ENCODE peak calls at places on chromosomes 7 and 10, in ten cellular contexts. P, X, J, R, A, N, F, K, O and Q are unnamed samples.

GRCh38 chr10:82161264-82161663 is 286.3 kb downstream of the NRG3 start:
- DNase-seq in J (no peak), K (no peak), A (no peak), R (no peak), O (no peak), P (no peak), N (no peak), F (no peak), X (no peak), Q (no peak)

GRCh38 chr7:153859239-153859638 is 193.0 kb upstream of the DPP6 start:
- DNase-seq in F (no peak), X (no peak), N (no peak), A (no peak), J (no peak), R (no peak), O (no peak), K (no peak), P (no peak), Q (no peak)

GRCh38 chr10:89367529-89367928 is 10.3 kb upstream of the IFIT1B start:
- DNase-seq in F (no peak), O (no peak), K (no peak), A (no peak), P (no peak), R (no peak), N (no peak), X (no peak), J (no peak), Q (no peak)

GRCh38 chr10:129766611-129767550 is 197.2 kb downstream of the EBF3 start:
- DNase-seq in R (no peak), F (no peak), J (peak; percentile 7), P (peak; percentile 15), O (no peak), N (no peak), X (no peak), A (peak; percentile 3), K (peak; percentile 14), Q (no peak)

GRCh38 chr7:103447073-103447960 is 1.3 kb upstream of the SLC26A5 start:
- DNase-seq in P (no peak), N (no peak), K (no peak), J (no peak), O (no peak), A (peak; percentile 35), R (no peak), X (peak; percentile 70), F (peak; percentile 46), Q (peak; percentile 69)

GRCh38 chr10:13969118-13969791 is 361.5 kb downstream of the FRMD4A start:
- DNase-seq in A (no peak), F (peak; percentile 64), X (no peak), N (no peak), O (no peak), K (no peak), P (no peak), R (no peak), J (no peak), Q (peak; percentile 81)

GRCh38 chr10:73899401-73899780 is 11.5 kb upstream of the PLAU start:
- DNase-seq in N (no peak), O (no peak), F (peak; percentile 87), R (no peak), K (no peak), P (no peak), A (no peak), J (no peak), X (no peak), Q (peak; percentile 88)

GRCh38 chr10:100174699-100175677 is 10.8 kb downstream of the ERLIN1 start:
- DNase-seq in R (no peak), A (no peak), J (no peak), O (no peak), X (no peak), K (no peak), N (no peak), F (no peak), P (no peak), Q (no peak)

GRCh38 chr7:151313857-151314256 is 27.8 kb upstream of the NUB1 start:
- DNase-seq in A (no peak), P (peak; percentile 69), K (peak; percentile 58), F (peak; percentile 14), O (no peak), J (peak; percentile 39), R (no peak), X (no peak), N (no peak), Q (no peak)

GRCh38 chr10:99958806-99959205 is 50.9 kb downstream of the DNMBP start:
- DNase-seq in R (no peak), N (no peak), O (no peak), X (no peak), P (no peak), A (no peak), F (no peak), J (no peak), K (no peak), Q (no peak)

GRCh38 chr7:158469396-158470051 is 118.1 kb downstream of the PTPRN2 start:
- DNase-seq in A (no peak), K (no peak), R (no peak), P (no peak), F (no peak), X (no peak), J (no peak), N (no peak), O (no peak), Q (no peak)

GRCh38 chr10:110512461-110513187 is 14.9 kb downstream of the DUSP5 start:
- DNase-seq in F (no peak), N (no peak), X (no peak), P (no peak), R (no peak), O (no peak), A (no peak), K (no peak), J (no peak), Q (peak; percentile 87)

GRCh38 chr10:33455029-33455428 is 120.6 kb upstream of the NRP1 start:
- DNase-seq in J (no peak), A (no peak), K (no peak), F (no peak), X (no peak), P (no peak), N (no peak), R (no peak), O (no peak), Q (no peak)

GRCh38 chr10:100364735-100365391 is 17.8 kb downstream of the SCD start:
- DNase-seq in K (peak; percentile 71), N (no peak), R (no peak), F (peak; percentile 83), J (peak; percentile 79), A (peak; percentile 90), X (peak; percentile 79), P (peak; percentile 85), O (no peak), Q (peak; percentile 94)

GRCh38 chr7:85750454-85750949 is 563.6 kb upstream of the SEMA3D start:
- DNase-seq in O (no peak), A (no peak), K (no peak), R (no peak), X (peak; percentile 56), J (no peak), P (no peak), N (no peak), F (peak; percentile 33), Q (peak; percentile 24)

DNA sequence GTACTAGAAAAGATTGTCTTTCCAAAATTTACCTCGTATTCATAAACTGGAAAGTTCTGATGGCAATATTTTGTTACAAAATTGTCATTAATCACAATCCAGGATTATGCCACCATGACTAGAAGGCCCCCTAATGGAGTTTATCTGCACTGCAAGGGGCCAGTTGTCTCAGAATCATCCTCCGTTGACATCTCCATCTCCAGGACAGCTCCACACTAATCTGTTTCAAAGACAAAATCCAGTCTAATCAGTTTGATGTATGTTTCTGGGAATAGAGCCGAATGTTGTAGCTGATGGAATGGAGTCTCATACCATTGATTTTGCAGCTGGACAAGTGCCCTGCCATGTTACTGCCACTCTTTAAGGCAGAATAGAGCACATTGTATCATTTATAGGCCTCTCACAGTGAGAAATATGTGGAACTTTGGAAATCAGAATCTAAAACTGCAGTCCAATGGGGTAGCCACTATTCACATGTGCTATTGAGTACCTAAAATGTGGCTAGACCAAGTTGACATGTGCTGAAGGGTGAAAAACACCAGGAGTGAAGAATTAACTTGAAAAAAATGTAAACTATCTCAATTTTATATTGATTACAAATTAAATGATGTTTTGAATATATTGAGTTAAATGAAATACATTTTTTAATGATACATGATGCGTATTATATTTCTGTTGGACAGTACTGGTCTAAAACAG is 38.3 kb upstream of the TOMM7 start:
- DNase-seq in P (no peak), O (no peak), J (no peak), A (no peak), R (no peak), X (peak; percentile 64), N (no peak), K (no peak), F (no peak), Q (no peak)
- TF ChIP-seq CTCF in P (peak; percentile 60), O (peak; percentile 70), J (no peak), A (no peak), R (peak; percentile 37), X (peak; percentile 66), N (peak; percentile 72), K (no peak), F (peak; percentile 75), Q (peak; percentile 16)

GRCh38 chr10:45417746-45418145 is 43.7 kb downstream of the ALOX5 start:
- DNase-seq in K (no peak), J (no peak), N (no peak), O (no peak), X (no peak), P (no peak), F (no peak), R (no peak), A (no peak), Q (no peak)
- H3K27ac ChIP-seq in K (no peak overlapping the region), J (no peak overlapping the region), N (no peak overlapping the region), O (no peak overlapping the region), X (no peak overlapping the region), P (peak overlapping the region; percentile 99), F (no peak overlapping the region), R (no peak overlapping the region), A (peak overlapping the region; percentile 81), Q (no peak overlapping the region)

DNA sequence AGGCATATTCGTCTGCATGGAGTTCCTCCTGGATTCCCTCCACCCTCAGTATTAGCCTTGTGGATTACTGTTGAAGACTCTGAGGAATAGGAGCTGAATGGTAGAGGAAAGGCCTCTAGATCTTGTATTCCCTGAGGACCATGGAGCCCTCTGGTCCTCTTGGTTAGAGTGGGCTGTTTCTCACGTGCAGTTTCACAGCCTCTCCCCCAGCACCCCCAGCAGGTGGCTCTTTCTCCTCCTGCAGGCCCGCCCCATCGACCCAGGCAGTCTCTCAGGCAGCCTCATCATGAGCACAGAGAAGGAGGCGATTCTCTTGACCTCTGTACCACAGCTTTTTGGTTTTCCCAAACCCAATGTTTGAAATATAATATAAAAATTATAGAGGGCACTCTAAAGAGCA is 102.0 kb downstream of the WNT2 start:
- DNase-seq in F (no peak), A (no peak), K (no peak), O (no peak), N (no peak), P (no peak), J (no peak), R (no peak), X (no peak), Q (no peak)
- TF ChIP-seq CTCF in F (no peak), A (no peak), K (no peak), O (no peak), N (no peak), P (no peak), J (no peak), R (no peak), X (no peak), Q (no peak)

DNA sequence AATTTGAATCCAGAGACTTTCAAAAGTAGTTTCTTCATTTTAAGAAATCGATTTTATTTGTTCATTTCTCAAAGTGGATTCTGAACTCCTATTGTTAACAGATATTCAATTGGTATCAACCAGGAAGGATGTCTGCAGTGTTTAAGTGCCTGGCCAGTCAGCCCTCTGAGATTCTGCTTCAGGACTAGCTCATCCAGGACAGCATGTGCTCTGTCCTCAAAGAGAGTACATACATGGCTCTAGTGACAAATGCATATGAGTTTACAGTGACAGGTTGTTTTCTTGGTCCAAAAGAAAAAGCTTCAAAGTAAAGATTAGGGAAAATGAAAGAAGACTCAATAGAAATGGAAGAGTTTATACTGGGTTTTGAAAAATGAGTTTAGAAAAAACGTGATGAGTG is 8.4 kb upstream of the PTN start:
- DNase-seq in O (no peak), A (no peak), J (no peak), N (no peak), F (no peak), K (no peak), R (no peak), X (no peak), P (no peak), Q (no peak)
- H3K27ac ChIP-seq in O (no peak overlapping the region), A (no peak overlapping the region), J (no peak overlapping the region), N (no peak overlapping the region), F (no peak overlapping the region), K (no peak overlapping the region), R (no peak overlapping the region), X (no peak overlapping the region), P (no peak overlapping the region), Q (no peak overlapping the region)